ENCODE peak calls at places on chromosomes 12 and 14, in four cellular contexts. D, O, U and H are unnamed samples.

GRCh38 chr14:106788534-106788933 is 1262.2 kb downstream of the TMEM121 start:
- DNase-seq in O (no peak), D (no peak), U (no peak), H (no peak)

GRCh38 chr14:34930591-34931069 is 52.2 kb upstream of the SRP54 start:
- DNase-seq in D (no peak), O (no peak), U (no peak), H (no peak)

GRCh38 chr14:26730929-26731618 is 133.2 kb upstream of the NOVA1 start:
- DNase-seq in D (peak), O (peak), U (peak), H (peak)

GRCh38 chr14:81193924-81194633 is 26.7 kb downstream of the GTF2A1 start:
- DNase-seq in U (no peak), D (no peak), O (no peak), H (no peak)

GRCh38 chr14:99137913-99138571 is 134.0 kb downstream of the BCL11B start:
- DNase-seq in U (peak), D (no peak), O (peak), H (peak)

GRCh38 chr14:76326918-76327689 is 48.8 kb upstream of the ESRRB start:
- DNase-seq in D (no peak), U (no peak), O (no peak), H (no peak)

GRCh38 chr12:48388430-48388829 is 37.7 kb upstream of the ZNF641 start:
- DNase-seq in U (no peak), O (no peak), D (peak), H (no peak)

GRCh38 chr12:52010152-52010622 is 3.4 kb downstream of the TAMALIN start:
- DNase-seq in O (peak), D (peak), U (peak), H (no peak)

GRCh38 chr12:64102339-64102738 is 119.8 kb downstream of the KICS2 start:
- DNase-seq in U (no peak), O (no peak), D (no peak), H (no peak)

GRCh38 chr12:76863005-76863670 is 15.7 kb downstream of the CSRP2 start:
- DNase-seq in U (no peak), D (peak), O (no peak), H (no peak)

GRCh38 chr12:1632702-1633101 is 3.7 kb downstream of the WNT5B start:
- DNase-seq in D (no peak), O (no peak), U (no peak), H (no peak)

GRCh38 chr14:101359221-101360044 is 201.9 kb upstream of the DIO3 start:
- DNase-seq in U (no peak), D (no peak), O (no peak), H (no peak)

GRCh38 chr12:51362747-51363342 is 16.4 kb upstream of the CELA1 start:
- DNase-seq in U (no peak), O (peak), D (no peak), H (no peak)

GRCh38 chr12:113908584-113909100 is 57.5 kb downstream of the RBM19 start:
- DNase-seq in U (no peak), D (no peak), O (no peak), H (no peak)

GRCh38 chr12:76025601-76026575 is 5.7 kb downstream of the PHLDA1 start:
- DNase-seq in U (no peak), D (peak), O (no peak), H (no peak)

GRCh38 chr12:100503228-100503628 is 29.6 kb downstream of the NR1H4 start:
- DNase-seq in D (no peak), U (no peak), O (no peak), H (no peak)

GRCh38 chr14:66234411-66234810 is 251.8 kb upstream of the CCDC196 start:
- DNase-seq in U (no peak), D (no peak), O (no peak), H (no peak)

GRCh38 chr12:124828264-124829007 is 35.2 kb downstream of the SCARB1 start:
- DNase-seq in O (no peak), D (peak), U (no peak), H (peak)

GRCh38 chr14:54420478-54421116 is 20.6 kb downstream of the CNIH1 start:
- DNase-seq in O (peak), U (peak), D (peak), H (peak)

GRCh38 chr12:13595536-13596450 is 385.6 kb downstream of the GRIN2B start:
- DNase-seq in D (no peak), O (no peak), U (no peak), H (no peak)

GRCh38 chr14:61247935-61248334 is 33.2 kb downstream of the TMEM30B start:
- DNase-seq in D (peak), O (no peak), U (no peak), H (no peak)

GRCh38 chr12:107418976-107419375 is 266.6 kb upstream of the PWP1 start:
- DNase-seq in O (no peak), U (no peak), D (no peak), H (no peak)

GRCh38 chr14:99672506-99673327 is 11.4 kb upstream of the CYP46A1 start:
- DNase-seq in U (no peak), O (peak), D (no peak), H (no peak)

GRCh38 chr14:103382375-103382774 is 2.8 kb upstream of the MARK3 start:
- DNase-seq in O (no peak), D (peak), U (no peak), H (peak)

GRCh38 chr12:90823859-90824258 is 131.1 kb downstream of the CCER1 start:
- DNase-seq in O (no peak), U (no peak), D (no peak), H (no peak)

GRCh38 chr14:54669759-54670630 is 103.1 kb downstream of the SAMD4A start:
- DNase-seq in D (peak), O (no peak), U (no peak), H (no peak)

GRCh38 chr12:87082756-87083155 is 826.6 kb upstream of the MGAT4C start:
- DNase-seq in U (no peak), D (no peak), O (no peak), H (peak)

GRCh38 chr12:991350-992278 is 591 bp downstream of the ERC1 start:
- DNase-seq in O (peak), D (peak), U (peak), H (no peak)

GRCh38 chr14:22200977-22201605 is 387.9 kb downstream of the DAD1 start:
- DNase-seq in D (peak), O (peak), U (peak), H (peak)

DNA sequence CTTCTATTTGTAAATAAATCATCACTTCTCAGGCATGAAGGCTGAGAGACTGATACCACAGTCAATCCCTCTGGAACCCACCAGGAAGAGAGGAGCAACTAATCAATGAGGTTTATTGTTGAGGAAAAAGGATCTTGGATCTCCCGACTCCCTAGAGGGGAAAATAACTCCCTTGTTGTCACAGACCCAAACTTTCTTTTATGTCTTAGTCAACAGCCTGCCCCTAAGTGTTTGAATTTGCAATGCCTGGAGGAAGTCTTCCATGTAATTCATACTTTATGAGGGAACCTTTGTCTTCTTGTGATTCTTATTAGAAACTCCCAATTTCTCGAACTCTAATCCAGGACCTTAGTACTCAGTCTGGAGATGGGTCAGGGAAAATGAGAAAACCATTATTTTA is 805.8 kb downstream of the DIO2 start:
- DNase-seq in U (no peak), O (no peak), D (no peak), H (no peak)
- TF ChIP-seq BHLHE40 in U (no peak), O (no peak), D (no peak), H (no peak)

DNA sequence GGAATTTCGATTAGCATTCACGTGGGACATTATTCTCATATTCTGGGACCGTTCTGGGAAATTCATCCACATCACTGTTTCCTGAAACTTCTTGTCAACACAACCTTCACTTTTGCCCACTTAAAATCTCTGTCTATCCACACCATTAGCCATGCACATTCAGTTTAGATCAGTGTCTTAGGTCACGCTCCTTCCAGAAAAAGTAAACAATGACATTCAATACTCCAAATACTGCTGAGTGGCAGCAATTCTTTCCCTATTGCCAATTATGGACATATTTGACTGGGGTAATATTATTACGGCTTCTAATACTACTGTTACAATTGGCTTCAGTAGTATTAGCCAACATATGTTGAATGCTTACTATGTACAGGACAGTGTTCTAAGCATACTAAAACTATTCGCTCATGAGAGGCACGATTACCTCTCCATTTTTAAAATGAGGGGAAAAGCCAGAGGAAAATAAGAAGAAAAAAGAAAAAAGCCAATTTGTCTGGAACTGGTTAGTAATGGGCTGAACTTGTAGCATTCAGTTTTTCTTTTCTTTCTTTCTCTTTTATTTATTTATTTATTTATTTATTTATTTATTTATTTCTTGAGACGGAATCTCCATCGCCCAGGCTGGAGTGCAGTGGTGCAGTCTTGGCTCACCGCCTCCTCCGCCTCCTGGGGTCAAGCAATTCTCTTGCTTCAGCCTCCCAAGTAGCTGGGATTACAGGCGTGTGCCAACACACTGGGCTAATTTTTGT is 23.4 kb downstream of the LTBR start:
- DNase-seq in D (no peak), U (no peak), O (no peak), H (no peak)
- TF ChIP-seq BHLHE40 in D (no peak), U (no peak), O (no peak), H (no peak)

DNA sequence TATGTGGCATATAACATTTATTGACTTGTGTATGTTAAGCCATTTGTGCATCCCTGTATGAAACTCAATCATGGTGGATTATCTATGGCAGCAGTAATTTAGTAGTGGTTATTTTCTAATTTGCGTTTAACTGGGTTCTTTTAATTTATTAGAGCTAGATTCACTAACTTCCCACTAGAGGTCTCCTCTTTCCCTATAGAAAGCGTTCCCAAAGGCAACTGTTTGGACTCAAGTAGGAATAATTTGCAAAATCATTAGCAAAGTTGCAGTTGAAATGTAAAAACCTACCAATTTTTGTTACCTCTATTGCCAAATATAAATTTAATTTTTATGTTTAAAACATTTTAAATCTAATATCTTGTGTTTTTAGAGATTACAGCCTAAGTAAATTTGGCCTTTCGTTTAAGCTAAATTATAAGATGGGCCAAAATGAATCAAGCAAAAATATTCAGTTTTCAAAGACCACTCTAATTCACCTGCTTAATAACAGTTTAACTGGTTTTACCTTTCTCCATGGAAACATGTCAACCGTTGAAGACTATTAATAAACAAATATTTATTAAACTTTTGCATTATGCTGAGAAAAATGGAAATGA is 6.0 kb downstream of the DMAC2L start:
- DNase-seq in O (no peak), U (no peak), D (peak), H (peak)
- TF ChIP-seq BHLHE40 in O (no peak), U (no peak), D (no peak), H (no peak)

GRCh38 chr14:104579507-104579906 is at the start of gene C14orf180:
- DNase-seq in U (no peak), D (no peak), O (no peak), H (no peak)
- TF ChIP-seq BHLHE40 in U (no peak), D (no peak), O (no peak), H (no peak)